ENCODE peak calls at places on chromosomes 6 and 20, in eight cellular contexts. U is heart left ventricle, J is astrocyte of the spinal cord, R is BE2C, W is cardiac fibroblast, H is cardiac muscle cell, Q is upper lobe of right lung, S is ovary. L is an unnamed sample.
A peak's percentile ranks its signal among the peaks of the same experiment; 100 is the strongest.

GRCh38 chr6:74870403-74870802 is 335.4 kb downstream of the COL12A1 start:
- DNase-seq in U (no peak), J (peak; percentile 64), R (no peak), W (no peak), H (no peak), Q (no peak), S (no peak), L (no peak)

GRCh38 chr6:31400467-31401289 is 2.7 kb upstream of the MICA start:
- DNase-seq in U (peak; percentile 91), J (peak; percentile 37), R (no peak), W (peak; percentile 75), H (peak; percentile 12), Q (peak; percentile 92), S (peak; percentile 81), L (peak; percentile 69)

GRCh38 chr20:47768016-47768953 is 17.0 kb downstream of the SULF2 start:
- DNase-seq in U (peak; percentile 70), J (no peak), R (no peak), W (peak; percentile 61), H (no peak), Q (peak; percentile 88), S (no peak), L (no peak)

GRCh38 chr6:108839068-108839467 is 9.2 kb upstream of the ARMC2 start:
- DNase-seq in U (no peak), J (no peak), R (no peak), W (no peak), H (no peak), Q (no peak), S (no peak), L (no peak)

GRCh38 chr20:53412600-53413187 is 180.9 kb downstream of the ZNF217 start:
- DNase-seq in U (no peak), J (no peak), R (no peak), W (no peak), H (no peak), Q (no peak), S (no peak), L (no peak)

GRCh38 chr20:7742479-7742878 is 197.8 kb downstream of the HAO1 start:
- DNase-seq in U (no peak), J (peak; percentile 64), R (no peak), W (peak; percentile 67), H (no peak), Q (no peak), S (no peak), L (peak; percentile 85)

GRCh38 chr6:31474871-31475286 is 23.1 kb upstream of the MICB start:
- DNase-seq in U (no peak), J (no peak), R (peak; percentile 47), W (no peak), H (no peak), Q (no peak), S (no peak), L (no peak)

GRCh38 chr20:38175221-38176030 is 10.4 kb upstream of the TGM2 start:
- DNase-seq in U (no peak), J (no peak), R (no peak), W (no peak), H (no peak), Q (no peak), S (no peak), L (no peak)

GRCh38 chr6:122718616-122719015 is 60.9 kb upstream of the FABP7 start:
- DNase-seq in U (no peak), J (no peak), R (no peak), W (no peak), H (no peak), Q (no peak), S (no peak), L (no peak)

GRCh38 chr6:129717287-129717686 is 7.3 kb upstream of the ARHGAP18 start:
- DNase-seq in U (no peak), J (peak; percentile 60), R (no peak), W (peak; percentile 41), H (no peak), Q (no peak), S (peak; percentile 37), L (peak; percentile 43)

GRCh38 chr6:160088069-160088773 is 33.4 kb upstream of the SLC22A1 start:
- DNase-seq in U (no peak), J (peak; percentile 79), R (peak; percentile 65), W (peak; percentile 86), H (peak; percentile 52), Q (no peak), S (peak; percentile 82), L (peak; percentile 85)

GRCh38 chr6:55980627-55981211 is 105.3 kb upstream of the BMP5 start:
- DNase-seq in U (no peak), J (peak; percentile 50), R (peak; percentile 50), W (peak; percentile 68), H (peak; percentile 64), Q (no peak), S (peak; percentile 26), L (peak; percentile 62)

GRCh38 chr20:38091447-38092216 is 58.1 kb downstream of the RPRD1B start:
- DNase-seq in U (no peak), J (no peak), R (no peak), W (no peak), H (no peak), Q (no peak), S (no peak), L (peak; percentile 43)

GRCh38 chr20:18989736-18990474 is 176.3 kb downstream of the SCP2D1 start:
- DNase-seq in U (no peak), J (no peak), R (no peak), W (no peak), H (no peak), Q (no peak), S (peak; percentile 80), L (no peak)

GRCh38 chr6:146850238-146850896 is 251.6 kb downstream of the ADGB start:
- DNase-seq in U (peak; percentile 31), J (peak; percentile 70), R (no peak), W (peak; percentile 63), H (no peak), Q (no peak), S (no peak), L (peak; percentile 53)

GRCh38 chr6:41271901-41272395 is 14.5 kb downstream of the TREM1 start:
- DNase-seq in U (peak; percentile 74), J (no peak), R (no peak), W (no peak), H (no peak), Q (peak; percentile 83), S (no peak), L (no peak)

GRCh38 chr20:63657260-63657936 is 714 bp upstream of the RTEL1 start:
- DNase-seq in U (no peak), J (no peak), R (no peak), W (peak; percentile 16), H (no peak), Q (no peak), S (peak; percentile 35), L (peak; percentile 49)

GRCh38 chr6:88263591-88263990 is 97.4 kb upstream of the CNR1 start:
- DNase-seq in U (no peak), J (no peak), R (no peak), W (peak; percentile 1), H (peak; percentile 20), Q (no peak), S (no peak), L (no peak)

GRCh38 chr20:62533591-62534495 is 58.0 kb upstream of the GATA5 start:
- DNase-seq in U (no peak), J (no peak), R (no peak), W (no peak), H (no peak), Q (no peak), S (no peak), L (no peak)

GRCh38 chr6:155181498-155181897 is 82.3 kb upstream of the CLDN20 start:
- DNase-seq in U (no peak), J (no peak), R (no peak), W (no peak), H (no peak), Q (no peak), S (no peak), L (no peak)

GRCh38 chr6:136525586-136526195 is 24.5 kb downstream of the MAP7 start:
- DNase-seq in U (no peak), J (no peak), R (peak; percentile 39), W (no peak), H (no peak), Q (no peak), S (no peak), L (no peak)
- H3K4me3 ChIP-seq in U (no peak overlapping the region), J (no peak overlapping the region), R (peak overlapping the region; percentile 62), W (no peak overlapping the region), H (no peak overlapping the region), Q (no peak overlapping the region), S (no peak overlapping the region), L (no peak overlapping the region)

DNA sequence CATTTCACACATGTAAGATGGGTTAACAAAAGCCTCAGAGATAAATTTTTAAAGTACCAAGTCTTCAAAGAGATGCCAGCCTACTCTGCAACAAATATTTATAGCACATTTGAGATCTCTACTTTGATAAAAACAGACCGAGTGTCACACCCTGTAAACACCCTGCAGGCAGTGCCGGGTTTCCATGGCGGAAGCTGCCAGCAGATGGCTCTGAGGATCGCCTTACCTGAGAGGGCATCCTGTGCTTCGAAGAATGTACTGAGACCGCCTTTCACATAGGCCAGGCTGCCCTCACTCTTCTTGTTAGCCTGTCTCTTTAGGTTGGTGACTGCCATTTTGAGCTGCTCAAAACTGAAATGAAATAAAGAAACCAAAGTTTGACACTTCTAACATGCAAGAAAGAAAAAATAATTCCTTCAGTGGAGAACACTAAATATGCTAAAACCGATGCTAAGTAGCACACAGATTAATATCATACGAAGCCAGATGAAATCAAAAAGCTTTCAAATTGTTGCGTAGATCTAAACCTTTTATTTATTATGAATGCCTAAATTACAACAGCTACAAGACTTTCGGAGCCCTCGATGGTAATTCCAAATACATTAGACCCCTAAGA is 39.3 kb downstream of the HUS1B start:
- DNase-seq in U (no peak), J (no peak), R (no peak), W (no peak), H (no peak), Q (no peak), S (no peak), L (no peak)
- TF ChIP-seq CTCF in U (no peak), J (peak; percentile 3), R (peak; percentile 34), W (no peak), H (no peak), Q (no peak), S (no peak), L (no peak)

GRCh38 chr6:134436950-134437349 is 119.0 kb upstream of the SGK1 start:
- DNase-seq in U (no peak), J (peak; percentile 64), R (no peak), W (peak; percentile 57), H (no peak), Q (no peak), S (no peak), L (peak; percentile 68)

GRCh38 chr6:134435814-134436280 is 117.9 kb upstream of the SGK1 start:
- DNase-seq in U (no peak), J (no peak), R (no peak), W (no peak), H (no peak), Q (no peak), S (no peak), L (no peak)

GRCh38 chr6:134434019-134434949 is 116.4 kb upstream of the SGK1 start:
- DNase-seq in U (no peak), J (no peak), R (no peak), W (no peak), H (no peak), Q (no peak), S (no peak), L (no peak)

GRCh38 chr6:134437376-134437775 is 119.5 kb upstream of the SGK1 start:
- DNase-seq in U (no peak), J (peak; percentile 58), R (no peak), W (no peak), H (no peak), Q (no peak), S (no peak), L (peak; percentile 48)

GRCh38 chr6:134436281-134436815 is 118.4 kb upstream of the SGK1 start:
- DNase-seq in U (no peak), J (peak; percentile 97), R (peak; percentile 52), W (peak; percentile 95), H (no peak), Q (no peak), S (peak; percentile 60), L (peak; percentile 95)
- H3K4me3 ChIP-seq in U (no peak overlapping the region), J (no peak overlapping the region), R (peak overlapping the region; percentile 43), W (no peak overlapping the region), H (no peak overlapping the region), Q (no peak overlapping the region), S (no peak overlapping the region), L (peak overlapping the region; percentile 22)

GRCh38 chr6:33822575-33823395 is 19.0 kb upstream of the MLN start:
- DNase-seq in U (no peak), J (no peak), R (peak; percentile 82), W (peak; percentile 14), H (peak; percentile 39), Q (no peak), S (no peak), L (no peak)
- TF ChIP-seq CTCF in U (no peak), J (peak; percentile 35), R (peak; percentile 67), W (peak; percentile 40), H (peak; percentile 31), Q (peak; percentile 11), S (no peak), L (peak; percentile 23)

L was measured in fibroblast of villous mesenchyme.